ENCODE peak calls at places on chromosome 5, in four cellular contexts. One of them, this sample, is unnamed.
A peak's percentile ranks its signal among the peaks of the same experiment; 100 is the strongest.

GRCh38 chr5:60488466-60489130 is 211.4 kb downstream of the DEPDC1B start:
- DNase-seq in CD4-positive, alpha-beta T cell: no peak
- DNase-seq in COR-L47: no peak
- DNase-seq in neuronal stem cell: no peak
- DNase-seq in this sample: no peak

GRCh38 chr5:151107738-151108520 is 27.1 kb upstream of the TNIP1 start:
- DNase-seq in CD4-positive, alpha-beta T cell: no peak
- DNase-seq in COR-L47: peak; percentile 20
- DNase-seq in neuronal stem cell: no peak
- DNase-seq in this sample: no peak

GRCh38 chr5:167479796-167480195 is 811.6 kb upstream of the WWC1 start:
- DNase-seq in CD4-positive, alpha-beta T cell: no peak
- DNase-seq in COR-L47: no peak
- DNase-seq in neuronal stem cell: no peak
- DNase-seq in this sample: no peak

GRCh38 chr5:116135344-116135743 is 50.5 kb downstream of the COMMD10 start:
- DNase-seq in CD4-positive, alpha-beta T cell: no peak
- DNase-seq in COR-L47: no peak
- DNase-seq in neuronal stem cell: no peak
- DNase-seq in this sample: peak; percentile 3

GRCh38 chr5:104189909-104190308 is 627.3 kb upstream of the NUDT12 start:
- DNase-seq in CD4-positive, alpha-beta T cell: no peak
- DNase-seq in COR-L47: no peak
- DNase-seq in neuronal stem cell: no peak
- DNase-seq in this sample: no peak

GRCh38 chr5:10724799-10725507 is 36.1 kb downstream of the DAP start:
- DNase-seq in CD4-positive, alpha-beta T cell: no peak
- DNase-seq in COR-L47: no peak
- DNase-seq in neuronal stem cell: no peak
- DNase-seq in this sample: no peak

GRCh38 chr5:36641416-36641815 is 35.0 kb downstream of the SLC1A3 start:
- DNase-seq in CD4-positive, alpha-beta T cell: no peak
- DNase-seq in COR-L47: no peak
- DNase-seq in neuronal stem cell: no peak
- DNase-seq in this sample: no peak

GRCh38 chr5:180208038-180208434 is 975 bp downstream of the RASGEF1C start:
- DNase-seq in CD4-positive, alpha-beta T cell: no peak
- DNase-seq in COR-L47: no peak
- DNase-seq in neuronal stem cell: no peak
- DNase-seq in this sample: no peak

GRCh38 chr5:137304227-137304874 is 194.8 kb downstream of the SPOCK1 start:
- DNase-seq in CD4-positive, alpha-beta T cell: no peak
- DNase-seq in COR-L47: peak; percentile 90
- DNase-seq in neuronal stem cell: no peak
- DNase-seq in this sample: no peak

GRCh38 chr5:42943931-42944631 is 96.0 kb downstream of the ANXA2R start:
- DNase-seq in CD4-positive, alpha-beta T cell: no peak
- DNase-seq in COR-L47: no peak
- DNase-seq in neuronal stem cell: peak; percentile 11
- DNase-seq in this sample: no peak

GRCh38 chr5:32170303-32171170 is 3.6 kb downstream of the GOLPH3 start:
- DNase-seq in CD4-positive, alpha-beta T cell: no peak
- DNase-seq in COR-L47: peak; percentile 1
- DNase-seq in neuronal stem cell: no peak
- DNase-seq in this sample: no peak

GRCh38 chr5:126872558-126873349 is 95.8 kb downstream of the LMNB1 start:
- DNase-seq in CD4-positive, alpha-beta T cell: no peak
- DNase-seq in COR-L47: no peak
- DNase-seq in neuronal stem cell: no peak
- DNase-seq in this sample: no peak

GRCh38 chr5:107389130-107389553 is 281.6 kb downstream of the EFNA5 start:
- DNase-seq in CD4-positive, alpha-beta T cell: no peak
- DNase-seq in COR-L47: peak; percentile 35
- DNase-seq in neuronal stem cell: no peak
- DNase-seq in this sample: no peak

GRCh38 chr5:122180863-122181519 is 51.6 kb downstream of the ZNF474 start:
- DNase-seq in CD4-positive, alpha-beta T cell: no peak
- DNase-seq in COR-L47: no peak
- DNase-seq in neuronal stem cell: no peak
- DNase-seq in this sample: no peak

GRCh38 chr5:14204785-14205321 is 61.7 kb downstream of the TRIO start:
- DNase-seq in CD4-positive, alpha-beta T cell: no peak
- DNase-seq in COR-L47: peak; percentile 40
- DNase-seq in neuronal stem cell: no peak
- DNase-seq in this sample: no peak

GRCh38 chr5:41087461-41087860 is 16.3 kb upstream of the MROH2B start:
- DNase-seq in CD4-positive, alpha-beta T cell: no peak
- DNase-seq in COR-L47: no peak
- DNase-seq in neuronal stem cell: no peak
- DNase-seq in this sample: no peak

GRCh38 chr5:108654042-108654441 is 93.7 kb upstream of the FER start:
- DNase-seq in CD4-positive, alpha-beta T cell: no peak
- DNase-seq in COR-L47: no peak
- DNase-seq in neuronal stem cell: no peak
- DNase-seq in this sample: no peak

GRCh38 chr5:36156124-36156601 is 4.3 kb downstream of the SKP2 start:
- DNase-seq in CD4-positive, alpha-beta T cell: no peak
- DNase-seq in COR-L47: no peak
- DNase-seq in neuronal stem cell: no peak
- DNase-seq in this sample: no peak

GRCh38 chr5:157540707-157541451 is 34.7 kb downstream of the ADAM19 start:
- DNase-seq in CD4-positive, alpha-beta T cell: no peak
- DNase-seq in COR-L47: no peak
- DNase-seq in neuronal stem cell: no peak
- DNase-seq in this sample: peak; percentile 17

GRCh38 chr5:98789029-98789428 is 15.6 kb downstream of the RGMB start:
- DNase-seq in CD4-positive, alpha-beta T cell: no peak
- DNase-seq in COR-L47: no peak
- DNase-seq in neuronal stem cell: no peak
- DNase-seq in this sample: no peak

GRCh38 chr5:171595801-171596231 is 176.4 kb downstream of the FGF18 start:
- DNase-seq in CD4-positive, alpha-beta T cell: no peak
- DNase-seq in COR-L47: no peak
- DNase-seq in neuronal stem cell: no peak
- DNase-seq in this sample: no peak

GRCh38 chr5:68771221-68771620 is 322.6 kb upstream of the SLC30A5 start:
- DNase-seq in CD4-positive, alpha-beta T cell: no peak
- DNase-seq in COR-L47: peak; percentile 42
- DNase-seq in neuronal stem cell: no peak
- DNase-seq in this sample: no peak

GRCh38 chr5:149490599-149491187 is 60.5 kb downstream of the CSNK1A1 start:
- DNase-seq in CD4-positive, alpha-beta T cell: no peak
- DNase-seq in COR-L47: no peak
- DNase-seq in neuronal stem cell: no peak
- DNase-seq in this sample: no peak

GRCh38 chr5:141479776-141480175 is 4.0 kb downstream of the PCDHGC3 start:
- DNase-seq in CD4-positive, alpha-beta T cell: no peak
- DNase-seq in COR-L47: no peak
- DNase-seq in neuronal stem cell: no peak
- DNase-seq in this sample: no peak

GRCh38 chr5:72108200-72109050 is 1.1 kb downstream of the MAP1B start:
- DNase-seq in CD4-positive, alpha-beta T cell: no peak
- DNase-seq in COR-L47: peak; percentile 76
- DNase-seq in neuronal stem cell: peak; percentile 82
- DNase-seq in this sample: no peak

GRCh38 chr5:74956278-74956677 is 90.1 kb upstream of the FAM169A start:
- DNase-seq in CD4-positive, alpha-beta T cell: no peak
- DNase-seq in COR-L47: no peak
- DNase-seq in neuronal stem cell: no peak
- DNase-seq in this sample: no peak

GRCh38 chr5:114099161-114099560 is 262.7 kb upstream of the KCNN2 start:
- DNase-seq in CD4-positive, alpha-beta T cell: no peak
- DNase-seq in COR-L47: no peak
- DNase-seq in neuronal stem cell: no peak
- DNase-seq in this sample: no peak

GRCh38 chr5:158485604-158486081 is 614.1 kb downstream of the EBF1 start:
- DNase-seq in CD4-positive, alpha-beta T cell: no peak
- DNase-seq in COR-L47: no peak
- DNase-seq in neuronal stem cell: no peak
- DNase-seq in this sample: no peak

GRCh38 chr5:180467028-180467427 is 27.2 kb upstream of the CNOT6 start:
- DNase-seq in CD4-positive, alpha-beta T cell: no peak
- DNase-seq in COR-L47: no peak
- DNase-seq in neuronal stem cell: no peak
- DNase-seq in this sample: no peak

GRCh38 chr5:59036274-59036961 is 453.5 kb downstream of the RAB3C start:
- DNase-seq in CD4-positive, alpha-beta T cell: peak; percentile 55
- DNase-seq in COR-L47: no peak
- DNase-seq in neuronal stem cell: no peak
- DNase-seq in this sample: no peak

GRCh38 chr5:113331201-113331551 is 103.6 kb downstream of the TSSK1B start:
- DNase-seq in CD4-positive, alpha-beta T cell: no peak
- DNase-seq in COR-L47: no peak
- DNase-seq in neuronal stem cell: no peak
- DNase-seq in this sample: no peak

This sample was measured in T-helper 1 cell.